ENCODE peak calls at places on chromosomes 6 and 20, in four cellular contexts. One of them, this sample, is unnamed.

GRCh38 chr6:34155471-34156300 is 9.8 kb upstream of the GRM4 start:
- DNase-seq in CD8-positive, alpha-beta memory T cell: no peak
- DNase-seq in adipocyte: no peak
- DNase-seq in HS-27A: no peak
- DNase-seq in this sample: no peak

GRCh38 chr20:41072919-41073318 is 44.3 kb downstream of the TOP1 start:
- DNase-seq in adipocyte: no peak
- DNase-seq in HS-27A: no peak
- DNase-seq in CD8-positive, alpha-beta memory T cell: no peak
- DNase-seq in this sample: no peak

GRCh38 chr6:52596371-52597028 is 19.6 kb upstream of the TRAM2 start:
- DNase-seq in CD8-positive, alpha-beta memory T cell: no peak
- DNase-seq in adipocyte: peak
- DNase-seq in HS-27A: no peak
- DNase-seq in this sample: no peak

GRCh38 chr6:44655368-44656342 is 268.1 kb downstream of the CDC5L start:
- DNase-seq in adipocyte: peak
- DNase-seq in HS-27A: no peak
- DNase-seq in CD8-positive, alpha-beta memory T cell: peak
- DNase-seq in this sample: no peak

GRCh38 chr6:39206250-39206721 is 23.0 kb downstream of the KCNK5 start:
- DNase-seq in CD8-positive, alpha-beta memory T cell: no peak
- DNase-seq in adipocyte: no peak
- DNase-seq in HS-27A: no peak
- DNase-seq in this sample: no peak

GRCh38 chr6:122609881-122610689 is at the start of gene PKIB:
- DNase-seq in CD8-positive, alpha-beta memory T cell: peak
- DNase-seq in HS-27A: peak
- DNase-seq in adipocyte: peak
- DNase-seq in this sample: peak

GRCh38 chr6:169803291-169803811 is 51.9 kb downstream of the ERMARD start:
- DNase-seq in HS-27A: no peak
- DNase-seq in CD8-positive, alpha-beta memory T cell: no peak
- DNase-seq in adipocyte: no peak
- DNase-seq in this sample: no peak

GRCh38 chr6:11161031-11161966 is 49.8 kb upstream of the ERVFRD-1 start:
- DNase-seq in HS-27A: no peak
- DNase-seq in CD8-positive, alpha-beta memory T cell: no peak
- DNase-seq in adipocyte: peak
- DNase-seq in this sample: no peak

GRCh38 chr6:118177720-118178119 is 270.7 kb downstream of the SLC35F1 start:
- DNase-seq in CD8-positive, alpha-beta memory T cell: no peak
- DNase-seq in HS-27A: no peak
- DNase-seq in adipocyte: no peak
- DNase-seq in this sample: no peak

GRCh38 chr20:47360207-47360488 is 3.6 kb upstream of the ZMYND8 start:
- DNase-seq in CD8-positive, alpha-beta memory T cell: no peak
- DNase-seq in HS-27A: no peak
- DNase-seq in adipocyte: peak
- DNase-seq in this sample: no peak

GRCh38 chr6:129183681-129184216 is 300.8 kb downstream of the LAMA2 start:
- DNase-seq in CD8-positive, alpha-beta memory T cell: no peak
- DNase-seq in adipocyte: peak
- DNase-seq in HS-27A: no peak
- DNase-seq in this sample: no peak

GRCh38 chr6:51200676-51201075 is 382.0 kb downstream of the TFAP2B start:
- DNase-seq in HS-27A: no peak
- DNase-seq in adipocyte: no peak
- DNase-seq in CD8-positive, alpha-beta memory T cell: no peak
- DNase-seq in this sample: no peak

GRCh38 chr6:72631480-72631879 is 9.6 kb downstream of the KCNQ5 start:
- DNase-seq in HS-27A: no peak
- DNase-seq in CD8-positive, alpha-beta memory T cell: no peak
- DNase-seq in adipocyte: peak
- DNase-seq in this sample: no peak

GRCh38 chr6:10779076-10779475 is 31.5 kb downstream of the TMEM14B start:
- DNase-seq in adipocyte: no peak
- DNase-seq in HS-27A: no peak
- DNase-seq in CD8-positive, alpha-beta memory T cell: no peak
- DNase-seq in this sample: no peak

GRCh38 chr6:132067286-132067685 is 116.1 kb upstream of the CCN2 start:
- DNase-seq in HS-27A: no peak
- DNase-seq in adipocyte: no peak
- DNase-seq in CD8-positive, alpha-beta memory T cell: no peak
- DNase-seq in this sample: no peak

GRCh38 chr6:8982659-8983058 is 547.3 kb upstream of the SLC35B3 start:
- DNase-seq in HS-27A: no peak
- DNase-seq in adipocyte: no peak
- DNase-seq in CD8-positive, alpha-beta memory T cell: no peak
- DNase-seq in this sample: no peak

GRCh38 chr6:159762681-159763293 is 942 bp downstream of the ACAT2 start:
- DNase-seq in CD8-positive, alpha-beta memory T cell: peak
- DNase-seq in HS-27A: no peak
- DNase-seq in adipocyte: no peak
- DNase-seq in this sample: no peak

GRCh38 chr6:42841844-42842584 is 37.4 kb upstream of the RPL7L1 start:
- DNase-seq in HS-27A: no peak
- DNase-seq in CD8-positive, alpha-beta memory T cell: no peak
- DNase-seq in adipocyte: no peak
- DNase-seq in this sample: no peak